ENCODE peak calls at places on chromosomes 13 and 19, in five cellular contexts. R, E, N, J and T are unnamed samples.

GRCh38 chr13:50080158-50080855 is 65.1 kb downstream of the KCNRG start:
- DNase-seq in R (no peak), E (no peak), N (peak), J (peak), T (no peak)

GRCh38 chr13:75705908-75706307 is 69.8 kb downstream of the LMO7 start:
- DNase-seq in R (no peak), E (no peak), N (no peak), J (no peak), T (no peak)

GRCh38 chr13:37442996-37443395 is 155.6 kb downstream of the POSTN start:
- DNase-seq in R (no peak), E (no peak), N (no peak), J (peak), T (no peak)

GRCh38 chr13:23899555-23899954 is 2.3 kb upstream of the C1QTNF9B start:
- DNase-seq in R (no peak), E (no peak), N (peak), J (peak), T (no peak)

GRCh38 chr13:73608731-73609485 is 525.3 kb downstream of the KLF12 start:
- DNase-seq in R (no peak), E (peak), N (no peak), J (no peak), T (no peak)

GRCh38 chr19:41371541-41371940 is 4.8 kb upstream of the TMEM91 start:
- DNase-seq in R (no peak), E (no peak), N (no peak), J (no peak), T (no peak)

GRCh38 chr19:28239270-28239669 is 973.7 kb downstream of the UQCRFS1 start:
- DNase-seq in R (no peak), E (no peak), N (peak), J (peak), T (no peak)

GRCh38 chr13:80239116-80239515 is 101.8 kb downstream of the SPRY2 start:
- DNase-seq in R (no peak), E (no peak), N (no peak), J (no peak), T (no peak)

GRCh38 chr13:110811008-110811720 is 97.7 kb downstream of the ING1 start:
- DNase-seq in R (no peak), E (no peak), N (no peak), J (no peak), T (peak)

GRCh38 chr19:49755956-49756355 is 7.2 kb downstream of the TSKS start:
- DNase-seq in R (no peak), E (no peak), N (no peak), J (no peak), T (no peak)

GRCh38 chr19:21084343-21084742 is 2.3 kb downstream of the ZNF714 start:
- DNase-seq in R (no peak), E (no peak), N (no peak), J (peak), T (no peak)

GRCh38 chr13:21511841-21512240 is 52.7 kb upstream of the ZDHHC20 start:
- DNase-seq in R (no peak), E (no peak), N (no peak), J (peak), T (no peak)

GRCh38 chr13:95552208-95552538 is 347 bp upstream of the CLDN10 start:
- DNase-seq in R (no peak), E (no peak), N (no peak), J (no peak), T (no peak)

GRCh38 chr13:95552539-95553270 is at the start of gene CLDN10:
- DNase-seq in R (no peak), E (no peak), N (no peak), J (no peak), T (no peak)

GRCh38 chr13:95556981-95557380 is 4.5 kb downstream of the CLDN10 start:
- DNase-seq in R (no peak), E (no peak), N (no peak), J (no peak), T (no peak)

GRCh38 chr13:95553614-95554385 is 1.3 kb downstream of the CLDN10 start:
- DNase-seq in R (no peak), E (no peak), N (no peak), J (no peak), T (no peak)

GRCh38 chr13:95553271-95553588 is 710 bp downstream of the CLDN10 start:
- DNase-seq in R (no peak), E (no peak), N (no peak), J (no peak), T (no peak)
- H3K4me3 ChIP-seq in R (peak), E (no peak), N (no peak), J (no peak), T (peak)

GRCh38 chr19:33728141-33728540 is 68.5 kb upstream of the KCTD15 start:
- DNase-seq in R (no peak), E (no peak), N (no peak), J (no peak), T (no peak)
- H3K4me3 ChIP-seq in R (no peak), E (no peak), N (no peak), J (no peak), T (no peak)

DNA sequence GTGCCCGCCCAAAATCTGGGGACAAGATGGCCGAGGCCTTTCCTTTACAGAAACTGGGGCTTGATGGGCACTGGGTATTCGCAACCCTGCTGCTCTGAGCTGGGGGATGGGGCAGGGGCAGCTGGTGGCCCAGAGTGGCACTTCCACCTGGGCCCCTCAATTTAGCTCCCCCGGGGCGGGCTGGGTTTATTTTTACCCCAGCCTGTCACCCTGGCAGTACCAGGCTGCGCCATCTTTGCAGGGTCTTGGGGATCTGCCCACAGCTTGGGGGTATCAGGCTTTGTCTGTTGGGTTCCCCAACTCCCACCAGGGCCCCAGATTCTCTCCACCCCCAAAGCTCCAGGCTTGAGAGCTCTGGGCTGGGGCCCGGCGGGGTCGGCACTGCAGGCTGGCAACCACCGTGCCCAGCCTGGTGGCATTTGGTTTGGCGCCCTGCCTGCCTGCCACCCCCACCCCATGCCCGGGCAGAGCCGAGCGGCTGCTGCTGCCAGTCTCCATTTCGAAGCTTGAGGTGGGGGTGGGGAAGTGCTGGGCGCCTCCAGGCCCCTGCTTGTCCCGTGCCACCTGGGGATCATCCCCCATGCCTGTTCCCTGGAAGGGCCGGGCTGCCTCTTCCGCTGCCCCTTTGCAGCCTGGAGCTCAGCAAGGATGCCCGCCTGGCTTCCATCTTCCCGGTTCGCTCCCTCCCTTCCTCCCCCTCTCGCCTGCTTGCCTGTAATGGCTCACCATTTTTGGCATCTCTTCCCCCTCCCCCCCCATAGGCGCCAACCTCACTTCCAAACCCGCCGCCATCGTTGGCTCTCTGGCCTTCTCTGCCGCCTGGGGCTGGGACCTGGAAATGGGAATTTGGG is 11.4 kb downstream of the NFIX start:
- DNase-seq in R (no peak), E (no peak), N (no peak), J (no peak), T (no peak)
- H3K4me3 ChIP-seq in R (no peak), E (no peak), N (no peak), J (no peak), T (no peak)

GRCh38 chr19:12886943-12887747 is at the start of gene KLF1:
- DNase-seq in R (no peak), E (no peak), N (no peak), J (no peak), T (no peak)
- H3K4me3 ChIP-seq in R (no peak), E (no peak), N (no peak), J (no peak), T (no peak)

GRCh38 chr19:56217039-56217949 is 15.2 kb downstream of the ZSCAN5C start:
- DNase-seq in R (no peak), E (peak), N (no peak), J (peak), T (no peak)
- H3K4me3 ChIP-seq in R (peak), E (peak), N (no peak), J (peak), T (peak)

GRCh38 chr19:35214766-35215422 is 13.6 kb downstream of the FAM187B start:
- DNase-seq in R (no peak), E (no peak), N (no peak), J (no peak), T (no peak)

GRCh38 chr19:35213678-35214632 is 14.6 kb downstream of the FAM187B start:
- DNase-seq in R (peak), E (peak), N (peak), J (peak), T (peak)

GRCh38 chr19:35212241-35212640 is 16.3 kb downstream of the FAM187B start:
- DNase-seq in R (no peak), E (no peak), N (no peak), J (no peak), T (no peak)

GRCh38 chr19:35209646-35210045 is 18.9 kb downstream of the FAM187B start:
- DNase-seq in R (peak), E (no peak), N (no peak), J (no peak), T (no peak)

GRCh38 chr19:35211545-35212230 is 16.9 kb downstream of the FAM187B start:
- DNase-seq in R (peak), E (peak), N (peak), J (no peak), T (peak)
- H3K4me3 ChIP-seq in R (no peak), E (no peak), N (no peak), J (no peak), T (no peak)

GRCh38 chr19:55545913-55546495 is 661 bp upstream of the SBK3 start:
- DNase-seq in R (no peak), E (no peak), N (no peak), J (no peak), T (no peak)

GRCh38 chr19:55549500-55550320 is 4.4 kb upstream of the SBK3 start:
- DNase-seq in R (no peak), E (no peak), N (peak), J (peak), T (no peak)

GRCh38 chr19:55545443-55545842 is at the start of gene SBK3:
- DNase-seq in R (no peak), E (no peak), N (no peak), J (no peak), T (no peak)

GRCh38 chr19:55544776-55545439 is 435 bp downstream of the SBK3 start:
- DNase-seq in R (no peak), E (no peak), N (no peak), J (no peak), T (no peak)

GRCh38 chr19:55546822-55547614 is 1.7 kb upstream of the SBK3 start:
- DNase-seq in R (peak), E (peak), N (no peak), J (peak), T (peak)
- H3K4me3 ChIP-seq in R (no peak), E (no peak), N (no peak), J (no peak), T (no peak)

GRCh38 chr19:45972081-45972943 is 1.4 kb downstream of the NOVA2 start:
- DNase-seq in R (no peak), E (peak), N (no peak), J (no peak), T (no peak)

GRCh38 chr19:45975296-45975695 is 1.6 kb upstream of the NOVA2 start:
- DNase-seq in R (no peak), E (no peak), N (no peak), J (no peak), T (no peak)

GRCh38 chr19:45971260-45971902 is 2.3 kb downstream of the NOVA2 start:
- DNase-seq in R (no peak), E (no peak), N (no peak), J (no peak), T (no peak)

GRCh38 chr19:45972944-45973525 is 630 bp downstream of the NOVA2 start:
- DNase-seq in R (no peak), E (no peak), N (no peak), J (no peak), T (no peak)

GRCh38 chr19:45973564-45974338 is at the start of gene NOVA2:
- DNase-seq in R (peak), E (no peak), N (peak), J (peak), T (peak)
- H3K4me3 ChIP-seq in R (peak), E (no peak), N (peak), J (peak), T (peak)

GRCh38 chr19:36009220-36009619 is 607 bp upstream of the SYNE4 start:
- DNase-seq in R (peak), E (no peak), N (no peak), J (peak), T (peak)
- H3K4me3 ChIP-seq in R (peak), E (no peak), N (no peak), J (peak), T (peak)

DNA sequence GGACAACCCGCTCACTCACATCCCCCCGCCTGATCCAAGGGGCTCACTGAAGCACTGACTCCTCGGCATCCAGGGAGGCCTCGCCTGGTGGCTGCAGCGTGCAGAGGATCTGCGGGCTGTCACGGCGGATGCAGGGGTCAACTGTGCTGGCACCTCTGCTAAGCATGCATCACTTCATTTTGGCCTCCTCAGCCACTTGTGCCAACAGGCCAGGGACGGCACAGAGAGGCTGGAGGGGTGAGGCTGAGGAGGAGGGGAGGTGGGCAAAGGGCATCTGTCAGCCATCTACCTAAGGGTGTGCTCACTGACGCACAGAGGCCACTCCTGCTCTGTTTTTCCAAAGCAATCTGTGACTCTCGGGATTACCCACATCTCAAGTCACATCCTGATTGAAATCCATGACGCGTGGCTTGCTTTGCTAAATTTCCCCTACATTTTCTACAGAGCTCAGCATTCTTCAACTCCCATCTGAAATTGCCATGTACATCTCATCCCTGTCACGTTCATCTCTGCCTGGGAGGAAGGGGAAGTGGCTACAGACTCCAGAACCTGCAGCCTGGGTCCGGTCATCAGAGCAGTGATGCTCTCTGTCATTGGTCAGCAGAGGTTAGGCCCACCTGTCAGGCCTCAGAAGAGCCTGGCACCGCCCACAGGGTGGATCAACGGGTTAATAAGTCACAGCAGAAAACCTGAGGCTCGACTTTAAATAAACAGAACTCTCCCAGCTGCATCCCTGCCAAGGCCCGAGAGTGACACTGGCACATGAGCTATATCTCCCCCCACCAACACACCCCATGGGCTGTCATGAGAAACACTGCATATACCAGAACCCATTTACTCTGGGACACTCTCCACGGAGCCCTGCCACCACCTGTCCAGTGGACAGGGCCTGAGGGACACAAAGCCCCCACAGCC is 17.6 kb downstream of the ELL start:
- DNase-seq in R (peak), E (no peak), N (no peak), J (no peak), T (no peak)
- H3K4me3 ChIP-seq in R (no peak), E (no peak), N (no peak), J (no peak), T (no peak)